ENCODE peak calls at places on chromosome 4, in seven cellular contexts. One of them, this sample, is unnamed.

GRCh38 chr4:184506527-184507121 is 32.3 kb upstream of the IRF2 start:
- DNase-seq in ascending aorta: no peak
- DNase-seq in omental fat pad: no peak
- DNase-seq in CD4-positive, alpha-beta T cell: peak
- DNase-seq in esophagus squamous epithelium: peak
- DNase-seq in HEK293T: peak
- DNase-seq in NCI-H526: no peak
- DNase-seq in this sample: no peak

GRCh38 chr4:100879471-100879870 is 361.6 kb upstream of the EMCN start:
- DNase-seq in ascending aorta: no peak
- DNase-seq in omental fat pad: no peak
- DNase-seq in CD4-positive, alpha-beta T cell: no peak
- DNase-seq in esophagus squamous epithelium: no peak
- DNase-seq in HEK293T: no peak
- DNase-seq in NCI-H526: no peak
- DNase-seq in this sample: no peak

GRCh38 chr4:150960079-150960478 is 55.0 kb downstream of the LRBA start:
- DNase-seq in ascending aorta: no peak
- DNase-seq in omental fat pad: no peak
- DNase-seq in CD4-positive, alpha-beta T cell: no peak
- DNase-seq in esophagus squamous epithelium: no peak
- DNase-seq in HEK293T: peak
- DNase-seq in NCI-H526: no peak
- DNase-seq in this sample: peak

GRCh38 chr4:151408630-151409469 is at the start of gene FHIP1A:
- DNase-seq in ascending aorta: peak
- DNase-seq in omental fat pad: peak
- DNase-seq in CD4-positive, alpha-beta T cell: peak
- DNase-seq in esophagus squamous epithelium: peak
- DNase-seq in HEK293T: peak
- DNase-seq in NCI-H526: peak
- DNase-seq in this sample: peak

GRCh38 chr4:176387571-176387970 is 67.8 kb downstream of the SPCS3 start:
- DNase-seq in ascending aorta: no peak
- DNase-seq in omental fat pad: no peak
- DNase-seq in CD4-positive, alpha-beta T cell: no peak
- DNase-seq in esophagus squamous epithelium: no peak
- DNase-seq in HEK293T: no peak
- DNase-seq in NCI-H526: no peak
- DNase-seq in this sample: no peak

GRCh38 chr4:173538148-173538902 is 8.3 kb upstream of the HAND2 start:
- DNase-seq in ascending aorta: no peak
- DNase-seq in omental fat pad: no peak
- DNase-seq in CD4-positive, alpha-beta T cell: no peak
- DNase-seq in esophagus squamous epithelium: no peak
- DNase-seq in HEK293T: peak
- DNase-seq in NCI-H526: peak
- DNase-seq in this sample: no peak

GRCh38 chr4:145066063-145066501 is 31.9 kb downstream of the ANAPC10 start:
- DNase-seq in ascending aorta: no peak
- DNase-seq in omental fat pad: no peak
- DNase-seq in CD4-positive, alpha-beta T cell: no peak
- DNase-seq in esophagus squamous epithelium: no peak
- DNase-seq in HEK293T: peak
- DNase-seq in NCI-H526: no peak
- DNase-seq in this sample: no peak

GRCh38 chr4:110643096-110643495 is 20.2 kb upstream of the PITX2 start:
- DNase-seq in ascending aorta: no peak
- DNase-seq in omental fat pad: no peak
- DNase-seq in CD4-positive, alpha-beta T cell: no peak
- DNase-seq in esophagus squamous epithelium: no peak
- DNase-seq in HEK293T: no peak
- DNase-seq in NCI-H526: no peak
- DNase-seq in this sample: no peak

GRCh38 chr4:1359161-1359535 is 12.1 kb downstream of the UVSSA start:
- DNase-seq in ascending aorta: no peak
- DNase-seq in omental fat pad: no peak
- DNase-seq in CD4-positive, alpha-beta T cell: no peak
- DNase-seq in esophagus squamous epithelium: no peak
- DNase-seq in HEK293T: no peak
- DNase-seq in NCI-H526: no peak
- DNase-seq in this sample: no peak

GRCh38 chr4:134201216-134202098 is at the start of gene PABPC4L:
- DNase-seq in ascending aorta: no peak
- DNase-seq in omental fat pad: no peak
- DNase-seq in CD4-positive, alpha-beta T cell: no peak
- DNase-seq in esophagus squamous epithelium: no peak
- DNase-seq in HEK293T: peak
- DNase-seq in NCI-H526: no peak
- DNase-seq in this sample: no peak

GRCh38 chr4:150119492-150119891 is 41.2 kb downstream of the DCLK2 start:
- DNase-seq in ascending aorta: no peak
- DNase-seq in omental fat pad: no peak
- DNase-seq in CD4-positive, alpha-beta T cell: no peak
- DNase-seq in esophagus squamous epithelium: no peak
- DNase-seq in HEK293T: no peak
- DNase-seq in NCI-H526: no peak
- DNase-seq in this sample: no peak

GRCh38 chr4:47482326-47482725 is 2.7 kb upstream of the ATP10D start:
- DNase-seq in ascending aorta: no peak
- DNase-seq in omental fat pad: no peak
- DNase-seq in CD4-positive, alpha-beta T cell: no peak
- DNase-seq in esophagus squamous epithelium: no peak
- DNase-seq in HEK293T: no peak
- DNase-seq in NCI-H526: no peak
- DNase-seq in this sample: no peak

GRCh38 chr4:137998666-137999429 is 243.3 kb downstream of the SLC7A11 start:
- DNase-seq in ascending aorta: no peak
- DNase-seq in omental fat pad: no peak
- DNase-seq in CD4-positive, alpha-beta T cell: no peak
- DNase-seq in esophagus squamous epithelium: no peak
- DNase-seq in HEK293T: no peak
- DNase-seq in NCI-H526: no peak
- DNase-seq in this sample: no peak

GRCh38 chr4:17085416-17085815 is 187.0 kb upstream of the LDB2 start:
- DNase-seq in ascending aorta: no peak
- DNase-seq in omental fat pad: no peak
- DNase-seq in CD4-positive, alpha-beta T cell: no peak
- DNase-seq in esophagus squamous epithelium: no peak
- DNase-seq in HEK293T: no peak
- DNase-seq in NCI-H526: no peak
- DNase-seq in this sample: no peak

GRCh38 chr4:111399523-111400135 is 745.6 kb upstream of the FAM241A start:
- DNase-seq in ascending aorta: no peak
- DNase-seq in omental fat pad: no peak
- DNase-seq in CD4-positive, alpha-beta T cell: no peak
- DNase-seq in esophagus squamous epithelium: no peak
- DNase-seq in HEK293T: no peak
- DNase-seq in NCI-H526: no peak
- DNase-seq in this sample: no peak

GRCh38 chr4:186104114-186104894 is at the start of gene FAM149A:
- DNase-seq in ascending aorta: no peak
- DNase-seq in omental fat pad: no peak
- DNase-seq in CD4-positive, alpha-beta T cell: peak
- DNase-seq in esophagus squamous epithelium: no peak
- DNase-seq in HEK293T: peak
- DNase-seq in NCI-H526: no peak
- DNase-seq in this sample: no peak

GRCh38 chr4:1594871-1595788 is 89.0 kb downstream of the FAM53A start:
- DNase-seq in ascending aorta: no peak
- DNase-seq in omental fat pad: no peak
- DNase-seq in CD4-positive, alpha-beta T cell: no peak
- DNase-seq in esophagus squamous epithelium: no peak
- DNase-seq in HEK293T: no peak
- DNase-seq in NCI-H526: no peak
- DNase-seq in this sample: no peak

GRCh38 chr4:41432889-41433288 is 105.1 kb upstream of the LIMCH1 start:
- DNase-seq in ascending aorta: no peak
- DNase-seq in omental fat pad: no peak
- DNase-seq in CD4-positive, alpha-beta T cell: no peak
- DNase-seq in esophagus squamous epithelium: no peak
- DNase-seq in HEK293T: no peak
- DNase-seq in NCI-H526: no peak
- DNase-seq in this sample: peak

GRCh38 chr4:52837716-52838558 is 24.2 kb upstream of the RASL11B start:
- DNase-seq in ascending aorta: no peak
- DNase-seq in omental fat pad: no peak
- DNase-seq in CD4-positive, alpha-beta T cell: no peak
- DNase-seq in esophagus squamous epithelium: no peak
- DNase-seq in HEK293T: no peak
- DNase-seq in NCI-H526: no peak
- DNase-seq in this sample: no peak

GRCh38 chr4:21819086-21819485 is 129.5 kb downstream of the KCNIP4 start:
- DNase-seq in ascending aorta: no peak
- DNase-seq in omental fat pad: no peak
- DNase-seq in CD4-positive, alpha-beta T cell: no peak
- DNase-seq in esophagus squamous epithelium: no peak
- DNase-seq in HEK293T: no peak
- DNase-seq in NCI-H526: no peak
- DNase-seq in this sample: no peak

GRCh38 chr4:56051049-56051709 is 102.4 kb downstream of the CEP135 start:
- DNase-seq in ascending aorta: no peak
- DNase-seq in omental fat pad: no peak
- DNase-seq in CD4-positive, alpha-beta T cell: no peak
- DNase-seq in esophagus squamous epithelium: no peak
- DNase-seq in HEK293T: no peak
- DNase-seq in NCI-H526: no peak
- DNase-seq in this sample: no peak

GRCh38 chr4:102627831-102628523 is 126.8 kb downstream of the NFKB1 start:
- DNase-seq in ascending aorta: no peak
- DNase-seq in omental fat pad: no peak
- DNase-seq in CD4-positive, alpha-beta T cell: no peak
- DNase-seq in esophagus squamous epithelium: no peak
- DNase-seq in HEK293T: no peak
- DNase-seq in NCI-H526: no peak
- DNase-seq in this sample: no peak

This sample was measured in NCI-H460.